ENCODE peak calls at places on chromosomes 11 and 22, in six cellular contexts. K is colonic mucosa, G is heart right ventricle, M is brain microvascular endothelial cell, S is OCI-LY7, X is bronchial epithelial cell. C is an unnamed sample.

GRCh38 chr11:93444671-93445073 is 98.5 kb downstream of the SMCO4 start:
- DNase-seq in K (peak; percentile 40), G (no peak), M (peak; percentile 10), S (no peak), X (peak; percentile 93), C (no peak)

GRCh38 chr11:47330002-47330911 is 22.2 kb downstream of the MYBPC3 start:
- DNase-seq in K (no peak), G (peak; percentile 35), M (no peak), S (peak; percentile 10), X (peak; percentile 20), C (no peak)

GRCh38 chr11:102560555-102561011 is 30.0 kb upstream of the MMP7 start:
- DNase-seq in K (no peak), G (no peak), M (peak; percentile 38), S (peak; percentile 59), X (peak; percentile 41), C (peak; percentile 50)

GRCh38 chr11:57646756-57647303 is 2.9 kb downstream of the YPEL4 start:
- DNase-seq in K (no peak), G (no peak), M (no peak), S (no peak), X (peak; percentile 55), C (no peak)

GRCh38 chr11:43789700-43790443 is 90.8 kb upstream of the ALKBH3 start:
- DNase-seq in K (no peak), G (no peak), M (peak; percentile 28), S (no peak), X (peak; percentile 87), C (no peak)

GRCh38 chr11:14203392-14203791 is 155.6 kb downstream of the RRAS2 start:
- DNase-seq in K (no peak), G (no peak), M (no peak), S (no peak), X (no peak), C (no peak)

GRCh38 chr11:61510980-61511373 is 2.4 kb downstream of the LRRC10B start:
- DNase-seq in K (no peak), G (no peak), M (no peak), S (no peak), X (no peak), C (no peak)

GRCh38 chr11:102322560-102322959 is 5.3 kb downstream of the BIRC3 start:
- DNase-seq in K (no peak), G (no peak), M (no peak), S (peak; percentile 68), X (no peak), C (no peak)

GRCh38 chr22:32660292-32660691 is 141.2 kb upstream of the TIMP3 start:
- DNase-seq in K (peak; percentile 74), G (peak; percentile 71), M (peak; percentile 47), S (peak; percentile 66), X (peak; percentile 56), C (peak; percentile 83)

GRCh38 chr11:67563354-67564114 is 20.1 kb upstream of the GSTP1 start:
- DNase-seq in K (peak; percentile 79), G (peak; percentile 38), M (peak; percentile 95), S (no peak), X (peak; percentile 96), C (peak; percentile 80)

GRCh38 chr11:34630544-34630943 is 9.7 kb downstream of the EHF start:
- DNase-seq in K (no peak), G (no peak), M (no peak), S (no peak), X (no peak), C (no peak)

GRCh38 chr22:36344106-36344827 is 43.5 kb downstream of the MYH9 start:
- DNase-seq in K (no peak), G (no peak), M (no peak), S (no peak), X (no peak), C (no peak)

GRCh38 chr11:120001161-120002135 is 136.5 kb downstream of the TRIM29 start:
- DNase-seq in K (no peak), G (no peak), M (no peak), S (no peak), X (no peak), C (no peak)

GRCh38 chr11:73147771-73148681 is 5.9 kb upstream of the FCHSD2 start:
- DNase-seq in K (no peak), G (peak; percentile 76), M (no peak), S (no peak), X (no peak), C (peak; percentile 37)

GRCh38 chr11:88411265-88411664 is 73.7 kb upstream of the CTSC start:
- DNase-seq in K (no peak), G (no peak), M (peak; percentile 56), S (no peak), X (peak; percentile 91), C (no peak)

GRCh38 chr11:32353884-32354283 is 81.5 kb downstream of the WT1 start:
- DNase-seq in K (no peak), G (no peak), M (no peak), S (no peak), X (no peak), C (no peak)

GRCh38 chr11:125262825-125263218 is 98.3 kb downstream of the PKNOX2 start:
- DNase-seq in K (no peak), G (no peak), M (peak; percentile 37), S (no peak), X (no peak), C (peak; percentile 28)

GRCh38 chr11:103384652-103385051 is 275.4 kb downstream of the DYNC2H1 start:
- DNase-seq in K (no peak), G (no peak), M (no peak), S (no peak), X (no peak), C (no peak)

GRCh38 chr11:119641991-119642745 is 86.8 kb downstream of the NECTIN1 start:
- DNase-seq in K (no peak), G (no peak), M (peak; percentile 4), S (peak; percentile 55), X (peak; percentile 34), C (peak; percentile 22)

GRCh38 chr22:47129902-47130301 is 367.5 kb downstream of the TBC1D22A start:
- DNase-seq in K (peak; percentile 87), G (no peak), M (no peak), S (no peak), X (peak; percentile 65), C (no peak)

GRCh38 chr11:24181395-24182047 is 315.3 kb upstream of the LUZP2 start:
- DNase-seq in K (no peak), G (no peak), M (no peak), S (no peak), X (no peak), C (no peak)

GRCh38 chr22:36073476-36073875 is 44.9 kb upstream of the RBFOX2 start:
- DNase-seq in K (no peak), G (no peak), M (no peak), S (no peak), X (no peak), C (no peak)

GRCh38 chr22:50432131-50432870 is 42.5 kb downstream of the SBF1 start:
- DNase-seq in K (no peak), G (no peak), M (no peak), S (no peak), X (no peak), C (no peak)
- H3K36me3 ChIP-seq in K (peaks cover 22% of the 10 kb centered on the region), G (no peaks in the 10 kb centered on the region), M (peaks cover 51% of the 10 kb centered on the region), S (peaks cover 62% of the 10 kb centered on the region), X (peaks cover 24% of the 10 kb centered on the region), C (no peaks in the 10 kb centered on the region)

GRCh38 chr11:984576-984975 is 51.9 kb downstream of the MUC6 start:
- DNase-seq in K (no peak), G (no peak), M (no peak), S (no peak), X (no peak), C (no peak)

GRCh38 chr11:980438-981365 is 55.0 kb downstream of the AP2A2 start:
- DNase-seq in K (no peak), G (no peak), M (no peak), S (no peak), X (no peak), C (peak; percentile 32)

GRCh38 chr11:978781-979180 is 53.1 kb downstream of the AP2A2 start:
- DNase-seq in K (no peak), G (no peak), M (no peak), S (no peak), X (no peak), C (no peak)

GRCh38 chr11:978073-978720 is 52.5 kb downstream of the AP2A2 start:
- DNase-seq in K (no peak), G (no peak), M (no peak), S (no peak), X (no peak), C (no peak)

GRCh38 chr11:981764-982163 is 54.8 kb downstream of the MUC6 start:
- DNase-seq in K (no peak), G (no peak), M (no peak), S (no peak), X (no peak), C (no peak)
- H3K36me3 ChIP-seq in K (no peaks in the 10 kb centered on the region), G (no peaks in the 10 kb centered on the region), M (peaks cover 53% of the 10 kb centered on the region), S (peaks cover 51% of the 10 kb centered on the region), X (peaks cover 28% of the 10 kb centered on the region), C (no peaks in the 10 kb centered on the region)

GRCh38 chr22:39487826-39488520 is 14.1 kb upstream of the MIEF1 start:
- DNase-seq in K (no peak), G (no peak), M (no peak), S (no peak), X (no peak), C (no peak)

GRCh38 chr22:39490135-39490798 is 11.8 kb upstream of the MIEF1 start:
- DNase-seq in K (peak; percentile 79), G (peak; percentile 74), M (peak; percentile 61), S (peak; percentile 86), X (peak; percentile 80), C (peak; percentile 94)

GRCh38 chr22:39488563-39489083 is 13.5 kb upstream of the MIEF1 start:
- DNase-seq in K (no peak), G (no peak), M (no peak), S (no peak), X (no peak), C (no peak)

GRCh38 chr22:39490966-39491680 is 11.0 kb upstream of the MIEF1 start:
- DNase-seq in K (no peak), G (no peak), M (no peak), S (no peak), X (no peak), C (no peak)

DNA sequence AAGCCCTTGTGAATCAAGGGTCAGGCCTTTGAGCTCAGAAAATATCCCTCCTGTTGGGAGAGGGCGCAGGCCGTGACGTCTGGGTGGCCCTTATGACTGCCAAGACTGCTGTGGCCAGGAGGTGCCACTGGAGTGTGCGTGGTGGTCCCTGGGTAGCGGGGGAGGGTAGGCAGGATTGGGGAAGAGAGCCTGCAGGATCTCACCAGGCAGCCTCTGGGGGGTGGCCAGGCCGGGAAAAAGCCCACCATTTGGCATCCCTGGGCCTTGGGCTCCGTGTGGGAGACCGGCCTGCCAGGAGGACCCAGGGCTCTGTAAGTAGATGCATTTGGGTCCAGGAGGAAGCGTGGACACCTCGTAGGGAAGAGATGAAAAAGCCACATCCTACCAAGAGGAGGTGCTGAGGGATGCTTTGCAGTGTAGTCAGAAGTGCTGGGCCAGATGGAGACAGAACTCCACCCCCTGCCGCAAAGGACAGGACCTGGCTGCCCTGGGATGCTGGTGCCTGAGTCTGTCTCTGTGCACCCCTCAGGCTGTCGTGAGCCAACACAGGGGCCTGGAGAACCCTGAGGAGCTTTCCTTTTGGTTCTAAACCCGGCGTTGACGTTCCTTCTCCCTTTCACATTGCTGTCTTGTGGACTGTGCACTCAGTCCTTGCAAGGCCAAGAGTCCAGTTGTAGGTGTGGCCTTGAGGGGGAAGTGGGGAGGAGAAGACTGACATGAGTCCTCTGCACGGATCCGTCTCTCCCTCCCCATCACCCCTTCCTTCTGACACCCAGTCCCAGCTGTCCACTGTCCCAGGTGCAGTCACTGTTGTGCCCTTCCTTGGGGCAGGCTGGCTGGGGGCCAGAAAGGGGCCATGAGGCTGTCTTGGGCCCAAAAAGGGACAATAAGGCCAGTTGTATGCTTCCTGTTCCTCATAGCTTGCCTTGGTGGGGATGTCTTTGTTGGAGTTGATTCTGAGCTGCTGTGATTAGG is 12.7 kb upstream of the MIEF1 start:
- DNase-seq in K (no peak), G (no peak), M (no peak), S (no peak), X (no peak), C (no peak)
- H3K36me3 ChIP-seq in K (no peaks in the 10 kb centered on the region), G (no peaks in the 10 kb centered on the region), M (no peaks in the 10 kb centered on the region), S (peaks cover 46% of the 10 kb centered on the region), X (no peaks in the 10 kb centered on the region), C (no peaks in the 10 kb centered on the region)

GRCh38 chr11:71481101-71481960 is 28.3 kb downstream of the NADSYN1 start:
- DNase-seq in K (no peak), G (no peak), M (no peak), S (no peak), X (peak; percentile 7), C (no peak)
- H3K36me3 ChIP-seq in K (no peaks in the 10 kb centered on the region), G (no peaks in the 10 kb centered on the region), M (peaks cover 61% of the 10 kb centered on the region), S (peaks cover 41% of the 10 kb centered on the region), X (peaks cover 47% of the 10 kb centered on the region), C (no peaks in the 10 kb centered on the region)